ENCODE peak calls at places on chromosomes 2 and 18, in six cellular contexts. J is A549, C is fibroblast of lung, Z is mammary epithelial cell, X is heart right ventricle, Y is A673. V is an unnamed sample.

GRCh38 chr2:49154891-49155290 is 576 bp upstream of the FSHR start:
- DNase-seq in J (no peak), C (no peak), Z (no peak), X (no peak), Y (no peak), V (no peak)

GRCh38 chr2:234880551-234881211 is 71.1 kb upstream of the SH3BP4 start:
- DNase-seq in J (peak; percentile 33), C (peak; percentile 99), Z (peak; percentile 96), X (no peak), Y (no peak), V (peak; percentile 40)

GRCh38 chr18:48778344-48779011 is 172.3 kb downstream of the SMAD7 start:
- DNase-seq in J (no peak), C (no peak), Z (no peak), X (no peak), Y (no peak), V (no peak)

GRCh38 chr2:25483584-25484266 is 142.0 kb upstream of the DNMT3A start:
- DNase-seq in J (no peak), C (no peak), Z (peak; percentile 35), X (no peak), Y (no peak), V (no peak)

GRCh38 chr2:168521342-168521741 is 65.3 kb downstream of the CERS6 start:
- DNase-seq in J (no peak), C (peak; percentile 28), Z (no peak), X (no peak), Y (peak; percentile 21), V (no peak)

GRCh38 chr2:118013221-118013723 is 598 bp downstream of the CCDC93 start:
- DNase-seq in J (peak; percentile 55), C (peak; percentile 11), Z (peak; percentile 33), X (peak; percentile 65), Y (peak; percentile 14), V (peak; percentile 25)

GRCh38 chr2:108182489-108182888 is 57.3 kb upstream of the SULT1C3 start:
- DNase-seq in J (no peak), C (peak; percentile 1), Z (no peak), X (no peak), Y (peak; percentile 35), V (no peak)

GRCh38 chr2:53235836-53236582 is 531.6 kb upstream of the CHAC2 start:
- DNase-seq in J (no peak), C (peak; percentile 59), Z (peak; percentile 73), X (no peak), Y (no peak), V (no peak)

GRCh38 chr2:111905990-111906735 is 7.8 kb downstream of the MERTK start:
- DNase-seq in J (no peak), C (no peak), Z (peak; percentile 25), X (no peak), Y (peak; percentile 94), V (no peak)

GRCh38 chr18:46793565-46793964 is 36.7 kb upstream of the ST8SIA5 start:
- DNase-seq in J (no peak), C (no peak), Z (no peak), X (no peak), Y (peak; percentile 18), V (no peak)

GRCh38 chr2:23127465-23127864 is 257.5 kb upstream of the KLHL29 start:
- DNase-seq in J (no peak), C (no peak), Z (no peak), X (no peak), Y (no peak), V (no peak)

GRCh38 chr2:227406177-227407031 is 18.7 kb upstream of the SCYGR1 start:
- DNase-seq in J (peak; percentile 92), C (peak; percentile 97), Z (peak; percentile 95), X (peak; percentile 20), Y (peak; percentile 99), V (peak; percentile 97)

GRCh38 chr2:192069417-192069816 is 125.3 kb downstream of the TMEFF2 start:
- DNase-seq in J (no peak), C (no peak), Z (no peak), X (no peak), Y (no peak), V (no peak)

GRCh38 chr2:33069894-33070651 is 123.3 kb downstream of the LTBP1 start:
- DNase-seq in J (peak; percentile 85), C (peak; percentile 100), Z (peak; percentile 98), X (peak; percentile 27), Y (peak; percentile 49), V (peak; percentile 96)

GRCh38 chr18:46719388-46719787 is 37.5 kb downstream of the ST8SIA5 start:
- DNase-seq in J (no peak), C (peak; percentile 13), Z (no peak), X (no peak), Y (no peak), V (no peak)

GRCh38 chr2:32745191-32745590 is 117.3 kb downstream of the TTC27 start:
- DNase-seq in J (no peak), C (peak; percentile 65), Z (peak; percentile 48), X (no peak), Y (no peak), V (peak; percentile 25)

GRCh38 chr2:28979041-28979440 is 2.1 kb upstream of the TOGARAM2 start:
- DNase-seq in J (no peak), C (no peak), Z (no peak), X (no peak), Y (no peak), V (no peak)

GRCh38 chr2:205543937-205544702 is 138.2 kb upstream of the NRP2 start:
- DNase-seq in J (no peak), C (no peak), Z (no peak), X (no peak), Y (no peak), V (peak; percentile 11)

GRCh38 chr2:10720983-10721343 is 467 bp upstream of the ATP6V1C2 start:
- DNase-seq in J (no peak), C (no peak), Z (no peak), X (no peak), Y (no peak), V (no peak)

GRCh38 chr18:904135-905090 is at the start of gene ADCYAP1:
- DNase-seq in J (no peak), C (peak; percentile 35), Z (no peak), X (no peak), Y (no peak), V (peak; percentile 9)

GRCh38 chr2:227871375-227871788 is at the start of gene DAW1:
- DNase-seq in J (no peak), C (peak; percentile 65), Z (no peak), X (peak; percentile 70), Y (peak; percentile 65), V (peak; percentile 45)

GRCh38 chr18:71666481-71666880 is 877.7 kb downstream of the CBLN2 start:
- DNase-seq in J (no peak), C (no peak), Z (no peak), X (no peak), Y (no peak), V (no peak)

GRCh38 chr2:195575879-195576391 is 81.1 kb upstream of the SLC39A10 start:
- DNase-seq in J (peak; percentile 64), C (peak; percentile 89), Z (peak; percentile 83), X (no peak), Y (peak; percentile 37), V (peak; percentile 91)

GRCh38 chr2:26612034-26612433 is 29.1 kb downstream of the CIB4 start:
- DNase-seq in J (no peak), C (no peak), Z (no peak), X (no peak), Y (no peak), V (no peak)

GRCh38 chr18:10838594-10838993 is 310.8 kb downstream of the PIEZO2 start:
- DNase-seq in J (no peak), C (no peak), Z (no peak), X (no peak), Y (no peak), V (no peak)

GRCh38 chr2:237500681-237501424 is 13.8 kb downstream of the MLPH start:
- DNase-seq in J (peak; percentile 96), C (peak; percentile 100), Z (peak; percentile 77), X (no peak), Y (peak; percentile 83), V (peak; percentile 98)

GRCh38 chr2:16650287-16651249 is 15.1 kb downstream of the CYRIA start:
- DNase-seq in J (no peak), C (peak; percentile 83), Z (peak; percentile 32), X (no peak), Y (peak; percentile 73), V (peak; percentile 25)

GRCh38 chr18:63451774-63452173 is 25.0 kb upstream of the SERPINB5 start:
- DNase-seq in J (no peak), C (no peak), Z (peak; percentile 86), X (no peak), Y (no peak), V (no peak)

GRCh38 chr18:76730901-76731300 is 91.5 kb upstream of the ZNF236 start:
- DNase-seq in J (no peak), C (no peak), Z (no peak), X (no peak), Y (peak; percentile 56), V (no peak)

GRCh38 chr2:17878222-17879136 is at the start of gene KCNS3:
- DNase-seq in J (peak; percentile 64), C (peak; percentile 21), Z (peak; percentile 43), X (peak; percentile 57), Y (peak; percentile 68), V (peak; percentile 23)

GRCh38 chr2:219219113-219219696 is 447 bp upstream of the ABCB6 start:
- DNase-seq in J (no peak), C (no peak), Z (no peak), X (no peak), Y (no peak), V (no peak)

GRCh38 chr18:8272254-8272653 is 337.0 kb upstream of the RAB12 start:
- DNase-seq in J (no peak), C (no peak), Z (no peak), X (no peak), Y (no peak), V (no peak)
- TF ChIP-seq CTCF in J (no peak), C (no peak), Z (no peak), X (no peak), Y (no peak), V (no peak)

DNA sequence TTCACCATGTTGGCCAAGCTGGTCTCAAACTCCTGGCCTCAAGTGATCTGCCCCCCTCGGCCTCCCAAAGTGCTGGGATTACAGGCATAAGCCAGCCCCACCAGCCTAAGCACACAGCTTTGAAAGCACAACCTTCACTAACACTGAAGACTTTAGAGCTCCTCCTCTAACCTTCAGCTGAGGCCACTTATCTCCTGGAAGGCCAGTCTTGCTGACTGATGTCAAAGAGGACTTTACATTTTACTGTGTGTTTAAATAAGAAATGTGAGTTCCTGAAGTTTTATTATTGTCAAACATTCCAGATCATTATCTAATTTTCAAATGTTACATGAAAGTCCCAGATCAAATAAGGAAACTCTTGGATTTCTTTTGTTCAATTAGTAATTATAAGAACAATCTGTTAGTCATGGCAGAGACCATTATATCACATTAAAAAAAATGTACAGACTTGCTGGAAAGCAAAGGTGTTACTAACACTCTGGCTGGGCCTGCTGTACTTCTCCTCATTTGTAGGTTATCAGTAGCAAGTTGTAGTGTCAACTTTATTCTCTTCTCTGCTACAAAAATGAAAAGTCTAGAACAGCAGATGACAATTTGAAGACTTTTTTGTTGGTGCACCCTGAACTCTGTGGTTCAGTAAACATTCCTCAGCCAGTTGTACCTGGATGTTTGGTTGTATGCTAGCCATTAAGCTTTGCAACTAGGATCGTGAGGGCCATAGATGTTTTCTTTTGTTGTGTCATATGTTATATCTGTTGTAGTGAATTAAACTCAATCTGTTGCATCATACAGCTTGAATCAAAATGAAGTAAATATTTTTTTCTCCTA is 80.0 kb downstream of the AOX1 start:
- DNase-seq in J (no peak), C (no peak), Z (no peak), X (no peak), Y (no peak), V (no peak)
- TF ChIP-seq CTCF in J (no peak), C (no peak), Z (no peak), X (no peak), Y (no peak), V (no peak)

GRCh38 chr2:15527074-15527739 is 33.9 kb downstream of the NBAS start:
- DNase-seq in J (no peak), C (no peak), Z (no peak), X (no peak), Y (peak; percentile 34), V (no peak)
- TF ChIP-seq CTCF in J (peak; percentile 9), C (no peak), Z (no peak), X (no peak), Y (peak; percentile 31), V (no peak)

GRCh38 chr2:45860136-45861106 is 208.9 kb downstream of the PRKCE start:
- DNase-seq in J (no peak), C (peak; percentile 52), Z (peak; percentile 25), X (peak; percentile 39), Y (peak; percentile 12), V (peak; percentile 65)
- TF ChIP-seq CTCF in J (no peak), C (no peak), Z (no peak), X (peak; percentile 40), Y (no peak), V (peak; percentile 30)